ENCODE peak calls at places on chromosomes 1 and 21, in four cellular contexts. F is GM12878, T is SK-N-SH, X is HepG2. W is an unnamed sample.

GRCh38 chr1:207752456-207753132 is 740 bp downstream of the CD46 start:
- DNase-seq in X (peak; percentile 87), T (peak; percentile 28), F (no peak), W (no peak)

GRCh38 chr1:2314803-2315710 is 76.3 kb downstream of the MORN1 start:
- DNase-seq in F (no peak), T (peak; percentile 97), X (peak; percentile 21), W (no peak)

GRCh38 chr1:228365321-228366061 is 41.1 kb downstream of the TRIM11 start:
- DNase-seq in F (no peak), X (no peak), T (no peak), W (no peak)

GRCh38 chr1:43879414-43879813 is 54.2 kb upstream of the ARTN start:
- DNase-seq in X (no peak), T (no peak), F (no peak), W (no peak)

GRCh38 chr1:154598871-154599635 is 8.9 kb downstream of the ADAR start:
- DNase-seq in F (no peak), X (no peak), T (no peak), W (no peak)

GRCh38 chr1:28577738-28578536 is 14.1 kb upstream of the RAB42 start:
- DNase-seq in T (no peak), X (no peak), F (no peak), W (no peak)

GRCh38 chr1:201501812-201502510 is 5.0 kb downstream of the CSRP1 start:
- DNase-seq in X (no peak), F (no peak), T (no peak), W (no peak)

GRCh38 chr21:16287060-16287459 is 557.3 kb downstream of the USP25 start:
- DNase-seq in X (no peak), F (no peak), T (no peak), W (no peak)

GRCh38 chr1:54287821-54288220 is 87.9 kb downstream of the MRPL37 start:
- DNase-seq in X (no peak), F (no peak), T (no peak), W (no peak)

GRCh38 chr1:160415696-160416298 is 15.4 kb downstream of the VANGL2 start:
- DNase-seq in F (no peak), X (no peak), T (no peak), W (no peak)

DNA sequence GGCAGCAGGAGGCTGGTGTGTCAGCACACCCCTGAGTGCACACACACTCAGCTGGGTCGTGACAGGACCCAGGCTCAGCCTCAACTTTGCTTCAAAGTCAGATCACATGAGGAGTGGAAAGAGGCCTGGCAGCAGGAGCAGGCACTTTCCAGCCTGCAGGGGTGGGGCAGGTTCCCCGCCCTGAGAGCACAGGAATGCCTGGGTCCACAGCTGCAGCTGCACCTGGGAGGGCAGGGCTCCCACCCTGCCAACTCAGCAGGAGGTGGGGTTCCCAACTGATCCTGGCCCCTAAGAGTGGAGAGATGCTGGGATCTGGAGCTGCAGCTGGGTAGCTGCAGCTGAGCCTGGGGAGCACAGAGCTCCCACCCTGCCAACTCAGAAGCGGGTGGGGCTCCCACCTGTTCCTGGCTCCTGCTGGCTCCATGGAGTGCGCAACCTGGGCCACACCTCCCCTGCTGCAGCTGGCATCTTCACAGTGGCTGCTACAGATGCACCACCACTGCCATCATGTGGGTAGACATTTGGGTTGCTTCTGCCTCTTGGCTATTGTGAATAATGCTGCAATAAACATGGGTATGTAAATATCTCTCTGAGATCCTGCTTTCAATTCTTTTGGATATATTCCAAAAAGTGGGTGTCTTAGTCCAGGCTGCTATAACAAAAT is 415.4 kb downstream of the TTLL7 start:
- DNase-seq in T (no peak), X (no peak), F (no peak), W (no peak)
- TF ChIP-seq ZBTB33 in T (no peak), X (no peak), F (no peak), W (no peak)

DNA sequence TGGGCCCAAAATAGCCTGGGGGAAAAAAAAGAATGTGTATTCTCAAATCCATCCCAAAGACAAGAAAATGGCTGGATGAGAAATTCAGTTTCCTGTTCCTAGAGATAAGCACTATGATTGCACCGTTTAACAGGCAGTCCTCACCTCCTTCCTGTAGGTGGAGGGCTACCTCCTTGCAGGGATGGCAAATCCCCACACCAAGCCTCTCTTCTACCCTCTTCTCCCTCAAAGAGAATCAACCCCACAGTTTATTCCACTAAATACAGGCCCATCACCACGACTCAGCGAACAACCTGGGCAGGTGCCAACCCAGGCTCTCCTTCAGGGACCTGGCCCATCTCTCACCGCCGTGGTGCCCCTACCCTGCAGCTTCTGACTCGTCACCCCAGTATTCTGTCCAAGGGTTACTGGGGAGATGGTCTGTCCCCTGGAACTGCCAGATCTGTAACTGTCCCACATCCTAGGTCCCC is 3.4 kb upstream of the CHD5 start:
- DNase-seq in F (no peak), X (no peak), T (peak; percentile 39), W (no peak)
- TF ChIP-seq SIN3A in F (no peak), X (no peak), T (no peak), W (no peak)

GRCh38 chr1:172845865-172846264 is 187.0 kb downstream of the FASLG start:
- DNase-seq in X (no peak), F (no peak), T (no peak), W (no peak)
- H3K4me2 ChIP-seq in X (no peak overlapping the region), F (no peak overlapping the region), T (no peak overlapping the region), W (peak overlapping the region; percentile 16)

GRCh38 chr1:26387447-26387846 is 14.9 kb upstream of the ZNF683 start:
- DNase-seq in X (peak; percentile 85), T (no peak), F (no peak), W (peak; percentile 88)
- TF ChIP-seq ZBTB33 in X (peak; percentile 79), T (no peak), F (no peak), W (peak; percentile 47)

GRCh38 chr1:158286487-158286886 is 3.2 kb upstream of the CD1C start:
- DNase-seq in F (no peak), T (no peak), X (no peak), W (no peak)
- TF ChIP-seq SIN3A in F (no peak), T (no peak), X (no peak), W (no peak)

DNA sequence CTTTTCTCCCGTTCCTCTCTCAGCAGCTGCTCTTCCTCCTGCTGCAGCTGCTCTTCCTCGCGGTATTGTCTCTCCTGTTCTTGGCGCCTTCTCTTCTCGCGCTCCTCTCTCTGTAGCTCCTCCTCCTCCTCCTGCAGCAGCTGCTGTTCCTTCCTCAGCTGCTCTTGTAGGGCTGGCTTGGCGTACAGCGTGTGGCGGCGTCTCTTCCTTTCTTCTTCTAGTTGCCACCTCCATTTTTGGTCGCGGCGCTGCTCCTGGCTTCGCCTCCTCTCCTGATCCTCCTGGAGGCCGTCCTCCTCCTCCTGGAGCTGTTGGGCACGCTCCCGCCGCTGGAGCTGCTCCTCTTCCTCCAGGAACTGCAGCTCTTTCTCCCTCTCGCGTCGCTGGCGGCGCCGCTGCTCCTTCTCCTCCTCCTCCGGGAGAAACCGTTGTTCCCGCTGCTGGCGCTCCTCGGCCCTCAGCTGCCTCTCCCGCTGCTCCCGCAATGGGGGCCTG is 4.8 kb downstream of the TCHH start:
- DNase-seq in T (no peak), X (no peak), F (no peak), W (no peak)
- H3K4me2 ChIP-seq in T (peak overlapping the region; percentile 95), X (peak overlapping the region; percentile 47), F (no peak overlapping the region), W (peak overlapping the region; percentile 77)

GRCh38 chr1:30378023-30378596 is 345.3 kb downstream of the MATN1 start:
- DNase-seq in F (no peak), T (no peak), X (no peak), W (no peak)

GRCh38 chr1:30377230-30378022 is 346.0 kb downstream of the MATN1 start:
- DNase-seq in F (no peak), X (no peak), T (no peak), W (no peak)

GRCh38 chr1:30375156-30375555 is 348.2 kb downstream of the MATN1 start:
- DNase-seq in X (no peak), F (no peak), T (no peak), W (no peak)

GRCh38 chr1:30374400-30375070 is 348.9 kb downstream of the MATN1 start:
- DNase-seq in T (no peak), X (no peak), F (no peak), W (no peak)

GRCh38 chr1:30376054-30376453 is 347.3 kb downstream of the MATN1 start:
- DNase-seq in X (no peak), F (no peak), T (no peak), W (no peak)
- TF ChIP-seq ZBTB33 in X (no peak), F (no peak), T (no peak), W (no peak)

DNA sequence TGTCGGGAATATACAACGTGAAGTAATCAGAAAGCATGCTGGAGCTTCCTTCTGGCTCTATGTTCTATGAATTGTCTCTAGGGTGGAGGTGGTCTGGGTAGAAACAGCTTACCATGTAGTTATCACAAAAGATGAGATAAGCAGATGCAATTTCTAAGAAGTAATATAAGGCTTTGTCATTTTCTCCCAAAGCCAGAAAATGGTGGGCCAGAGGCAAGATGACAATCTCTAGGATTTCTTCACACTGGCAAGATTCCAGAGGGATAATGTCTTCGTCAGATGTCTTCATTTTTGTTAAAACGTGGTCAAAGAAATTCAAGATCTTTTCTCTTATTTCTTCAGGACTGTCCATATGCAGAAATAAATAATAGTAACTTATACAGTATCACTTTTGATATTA is 77.7 kb downstream of the ADCY10 start:
- DNase-seq in F (no peak), T (no peak), X (no peak), W (no peak)
- TF ChIP-seq SIN3A in F (no peak), T (no peak), X (no peak), W (no peak)

DNA sequence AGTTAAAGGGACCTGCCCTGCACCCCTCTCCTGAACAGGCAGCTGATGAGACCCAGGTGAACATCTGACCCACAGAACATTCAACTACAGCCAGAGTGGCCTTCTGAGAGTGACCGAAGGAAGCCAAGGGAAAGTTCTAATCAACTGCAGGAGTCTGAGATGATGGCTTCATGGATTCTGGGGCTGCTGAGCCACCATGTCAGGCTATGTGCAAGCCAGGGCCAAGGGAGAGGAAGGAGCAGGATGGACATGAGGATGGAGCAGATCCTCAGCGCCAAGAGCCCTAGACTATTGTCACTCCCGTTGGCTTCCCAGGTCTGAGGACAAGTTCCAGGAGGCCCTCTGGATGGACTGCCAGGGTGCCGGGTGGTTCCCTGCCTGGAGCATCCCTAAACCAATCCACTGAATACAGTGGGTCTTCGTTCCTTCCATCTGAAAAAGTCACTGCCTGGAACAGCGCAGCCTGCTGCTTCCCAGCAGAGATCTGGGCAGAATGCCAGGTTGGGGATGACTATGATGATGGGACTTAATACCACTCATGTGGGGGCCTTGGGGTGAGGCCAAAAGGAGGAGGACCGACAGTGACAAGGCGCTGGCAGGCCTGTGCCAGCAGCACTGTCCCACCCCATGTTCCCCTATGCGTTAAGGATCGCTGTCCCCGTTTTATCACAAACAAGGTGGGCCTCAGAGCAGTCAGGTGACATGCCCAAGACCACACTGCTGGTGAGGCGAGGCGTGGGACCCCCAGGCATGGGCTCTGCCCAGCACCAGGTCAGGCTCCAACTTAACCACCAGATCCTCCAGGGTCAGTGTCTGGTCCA is 19.8 kb downstream of the SPOCD1 start:
- DNase-seq in T (peak; percentile 61), X (no peak), F (no peak), W (no peak)
- H3K4me2 ChIP-seq in T (peak overlapping the region; percentile 94), X (no peak overlapping the region), F (no peak overlapping the region), W (no peak overlapping the region)

DNA sequence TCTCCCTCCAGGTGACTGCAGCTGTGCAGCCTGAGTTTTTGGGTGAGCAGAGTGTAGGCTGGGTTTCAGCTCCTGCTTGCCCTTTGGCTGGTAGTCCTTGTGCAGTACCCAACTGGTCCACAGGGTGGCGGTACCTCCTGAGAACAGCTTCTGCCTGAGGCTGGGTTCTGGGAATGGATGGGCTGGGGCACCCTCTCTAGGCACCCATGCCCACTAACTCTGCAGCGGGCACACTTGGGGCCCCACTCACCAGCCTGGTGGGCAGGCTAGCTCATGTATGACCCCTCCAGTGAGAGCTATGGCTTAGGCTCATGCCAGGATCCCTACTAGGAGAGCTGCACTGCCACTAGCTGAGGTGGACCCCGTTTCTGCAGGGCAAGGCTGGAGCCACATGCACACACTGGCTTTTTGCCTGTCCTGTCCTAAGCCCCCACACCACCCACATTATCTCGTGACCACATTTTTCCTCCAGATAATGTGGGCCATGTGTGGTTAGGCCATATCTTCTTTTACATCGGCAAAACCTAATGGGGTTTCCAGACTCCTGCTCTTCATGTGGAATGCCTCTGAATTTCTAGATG is 15.5 kb upstream of the GSTM4 start:
- DNase-seq in T (peak; percentile 83), F (no peak), X (peak; percentile 52), W (no peak)
- TF ChIP-seq ZBTB33 in T (no peak), F (no peak), X (no peak), W (no peak)

W was measured in HCT116.